ENCODE peak calls at places on chromosomes 3 and 15, in seven cellular contexts. One of them, this sample, is unnamed. For H3K27me3, the result is how much of the 10 kb centered on the place peaks cover.

GRCh38 chr15:90581771-90582471 is 52.2 kb downstream of the CRTC3 start:
- DNase-seq in stomach: no peak
- DNase-seq in naive thymus-derived CD4-positive, alpha-beta T cell: peak
- DNase-seq in K562: no peak
- DNase-seq in uterus: no peak
- DNase-seq in neural progenitor cell: no peak
- DNase-seq in mesenchymal stem cell: no peak
- DNase-seq in this sample: no peak

GRCh38 chr3:17258823-17259436 is 374.2 kb downstream of the PLCL2 start:
- DNase-seq in naive thymus-derived CD4-positive, alpha-beta T cell: peak
- DNase-seq in stomach: no peak
- DNase-seq in K562: peak
- DNase-seq in uterus: no peak
- DNase-seq in mesenchymal stem cell: peak
- DNase-seq in neural progenitor cell: peak
- DNase-seq in this sample: no peak

GRCh38 chr15:101158166-101159095 is 93.4 kb downstream of the CHSY1 start:
- DNase-seq in naive thymus-derived CD4-positive, alpha-beta T cell: no peak
- DNase-seq in mesenchymal stem cell: no peak
- DNase-seq in stomach: no peak
- DNase-seq in neural progenitor cell: no peak
- DNase-seq in K562: no peak
- DNase-seq in uterus: no peak
- DNase-seq in this sample: no peak

GRCh38 chr3:159378391-159378790 is 576.5 kb downstream of the MFSD1 start:
- DNase-seq in neural progenitor cell: no peak
- DNase-seq in stomach: no peak
- DNase-seq in naive thymus-derived CD4-positive, alpha-beta T cell: no peak
- DNase-seq in mesenchymal stem cell: no peak
- DNase-seq in K562: no peak
- DNase-seq in uterus: no peak
- DNase-seq in this sample: no peak

GRCh38 chr15:86650084-86650483 is 570.4 kb downstream of the AGBL1 start:
- DNase-seq in uterus: no peak
- DNase-seq in mesenchymal stem cell: no peak
- DNase-seq in neural progenitor cell: no peak
- DNase-seq in stomach: no peak
- DNase-seq in naive thymus-derived CD4-positive, alpha-beta T cell: no peak
- DNase-seq in K562: no peak
- DNase-seq in this sample: no peak

GRCh38 chr3:12588674-12589054 is 31.8 kb downstream of the MKRN2 start:
- DNase-seq in mesenchymal stem cell: no peak
- DNase-seq in K562: no peak
- DNase-seq in neural progenitor cell: no peak
- DNase-seq in stomach: no peak
- DNase-seq in naive thymus-derived CD4-positive, alpha-beta T cell: no peak
- DNase-seq in uterus: no peak
- DNase-seq in this sample: no peak

GRCh38 chr3:153783106-153783505 is 338.1 kb upstream of the ARHGEF26 start:
- DNase-seq in K562: no peak
- DNase-seq in uterus: no peak
- DNase-seq in naive thymus-derived CD4-positive, alpha-beta T cell: no peak
- DNase-seq in stomach: no peak
- DNase-seq in neural progenitor cell: peak
- DNase-seq in mesenchymal stem cell: peak
- DNase-seq in this sample: no peak

GRCh38 chr3:13219902-13220296 is 146.7 kb upstream of the IQSEC1 start:
- DNase-seq in neural progenitor cell: no peak
- DNase-seq in naive thymus-derived CD4-positive, alpha-beta T cell: no peak
- DNase-seq in stomach: no peak
- DNase-seq in K562: no peak
- DNase-seq in mesenchymal stem cell: no peak
- DNase-seq in uterus: no peak
- DNase-seq in this sample: no peak

GRCh38 chr15:39578851-39579486 is 1.9 kb upstream of the THBS1 start:
- DNase-seq in neural progenitor cell: peak
- DNase-seq in K562: no peak
- DNase-seq in naive thymus-derived CD4-positive, alpha-beta T cell: no peak
- DNase-seq in uterus: no peak
- DNase-seq in mesenchymal stem cell: peak
- DNase-seq in stomach: no peak
- DNase-seq in this sample: no peak

GRCh38 chr3:70608434-70608833 is 296.0 kb upstream of the MDFIC2 start:
- DNase-seq in neural progenitor cell: no peak
- DNase-seq in K562: no peak
- DNase-seq in uterus: no peak
- DNase-seq in mesenchymal stem cell: no peak
- DNase-seq in naive thymus-derived CD4-positive, alpha-beta T cell: no peak
- DNase-seq in stomach: no peak
- DNase-seq in this sample: no peak

GRCh38 chr3:99532246-99532645 is 106.1 kb upstream of the COL8A1 start:
- DNase-seq in stomach: peak
- DNase-seq in K562: peak
- DNase-seq in naive thymus-derived CD4-positive, alpha-beta T cell: no peak
- DNase-seq in uterus: no peak
- DNase-seq in neural progenitor cell: peak
- DNase-seq in mesenchymal stem cell: peak
- DNase-seq in this sample: peak

GRCh38 chr15:80367094-80367493 is 37.1 kb upstream of the ARNT2 start:
- DNase-seq in neural progenitor cell: peak
- DNase-seq in mesenchymal stem cell: no peak
- DNase-seq in naive thymus-derived CD4-positive, alpha-beta T cell: no peak
- DNase-seq in K562: peak
- DNase-seq in stomach: no peak
- DNase-seq in uterus: no peak
- DNase-seq in this sample: peak

GRCh38 chr15:88802250-88802990 is 816 bp upstream of the ACAN start:
- DNase-seq in stomach: no peak
- DNase-seq in naive thymus-derived CD4-positive, alpha-beta T cell: no peak
- DNase-seq in uterus: no peak
- DNase-seq in neural progenitor cell: no peak
- DNase-seq in mesenchymal stem cell: no peak
- DNase-seq in K562: no peak
- DNase-seq in this sample: no peak
- H3K4me3 ChIP-seq in stomach: peak
- H3K4me3 ChIP-seq in naive thymus-derived CD4-positive, alpha-beta T cell: no peak
- H3K4me3 ChIP-seq in uterus: no peak
- H3K4me3 ChIP-seq in neural progenitor cell: peak
- H3K4me3 ChIP-seq in mesenchymal stem cell: peak
- H3K4me3 ChIP-seq in K562: no peak
- H3K4me3 ChIP-seq in this sample: peak

DNA sequence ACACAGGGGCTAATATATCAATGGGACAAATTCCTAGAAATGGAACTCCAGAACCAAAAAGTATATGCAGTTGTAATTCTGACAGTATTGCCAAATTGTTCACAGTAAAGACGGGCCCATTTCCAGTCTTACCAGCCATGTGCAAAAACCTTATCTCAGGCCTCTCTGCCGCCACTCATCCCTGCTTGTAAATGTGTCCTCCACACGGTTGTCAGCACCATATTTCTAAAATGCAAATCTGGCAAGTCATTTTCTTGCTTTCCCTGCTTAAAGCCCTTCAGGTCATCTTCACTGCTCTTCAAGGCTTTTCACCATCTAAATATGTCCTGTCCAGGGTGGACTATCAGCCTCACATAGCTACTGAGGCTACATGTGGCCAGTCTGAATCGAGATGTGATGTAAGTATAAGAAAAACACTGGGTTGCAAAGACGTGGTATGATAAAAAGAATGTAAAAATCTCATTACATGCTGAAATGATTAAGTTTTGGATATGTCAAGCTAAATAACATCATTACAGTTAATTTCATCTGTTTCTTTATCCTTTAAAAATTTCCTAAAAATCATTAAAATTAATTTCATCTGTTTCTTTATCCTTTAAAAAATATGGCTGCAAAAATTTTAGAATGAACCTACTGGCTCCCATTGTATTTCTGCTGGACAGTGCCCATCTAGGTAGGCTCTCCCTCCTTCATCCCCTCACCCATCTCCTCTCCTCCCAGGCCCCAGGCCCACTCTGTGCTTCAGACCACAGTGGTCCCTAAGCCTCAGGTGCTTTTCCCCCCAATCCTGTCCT is 980 bp downstream of the PARP9 start:
- DNase-seq in stomach: no peak
- DNase-seq in naive thymus-derived CD4-positive, alpha-beta T cell: no peak
- DNase-seq in mesenchymal stem cell: no peak
- DNase-seq in uterus: no peak
- DNase-seq in K562: peak
- DNase-seq in neural progenitor cell: no peak
- DNase-seq in this sample: no peak
- H3K27ac ChIP-seq in stomach: peak
- H3K27ac ChIP-seq in naive thymus-derived CD4-positive, alpha-beta T cell: peak
- H3K27ac ChIP-seq in mesenchymal stem cell: no peak
- H3K27ac ChIP-seq in uterus: peak
- H3K27ac ChIP-seq in K562: peak
- H3K27ac ChIP-seq in neural progenitor cell: no peak
- H3K27ac ChIP-seq in this sample: no peak

GRCh38 chr3:184591789-184592188 is 30.2 kb downstream of the EPHB3 start:
- DNase-seq in mesenchymal stem cell: no peak
- DNase-seq in uterus: no peak
- DNase-seq in naive thymus-derived CD4-positive, alpha-beta T cell: no peak
- DNase-seq in neural progenitor cell: no peak
- DNase-seq in stomach: no peak
- DNase-seq in K562: no peak
- DNase-seq in this sample: no peak
- H3K27me3 ChIP-seq in mesenchymal stem cell: under half
- H3K27me3 ChIP-seq in uterus: under half
- H3K27me3 ChIP-seq in naive thymus-derived CD4-positive, alpha-beta T cell: under half
- H3K27me3 ChIP-seq in neural progenitor cell: under half
- H3K27me3 ChIP-seq in stomach: under half
- H3K27me3 ChIP-seq in K562: under half
- H3K27me3 ChIP-seq in this sample: under half

GRCh38 chr3:37993067-37993809 is 2.7 kb downstream of the VILL start:
- DNase-seq in uterus: peak
- DNase-seq in neural progenitor cell: no peak
- DNase-seq in stomach: peak
- DNase-seq in K562: no peak
- DNase-seq in mesenchymal stem cell: no peak
- DNase-seq in naive thymus-derived CD4-positive, alpha-beta T cell: no peak
- DNase-seq in this sample: no peak

GRCh38 chr3:37995652-37996641 is 5.4 kb downstream of the VILL start:
- DNase-seq in neural progenitor cell: no peak
- DNase-seq in stomach: peak
- DNase-seq in mesenchymal stem cell: no peak
- DNase-seq in naive thymus-derived CD4-positive, alpha-beta T cell: peak
- DNase-seq in K562: no peak
- DNase-seq in uterus: no peak
- DNase-seq in this sample: no peak

GRCh38 chr3:37992271-37993066 is 1.9 kb downstream of the VILL start:
- DNase-seq in stomach: peak
- DNase-seq in mesenchymal stem cell: no peak
- DNase-seq in K562: no peak
- DNase-seq in neural progenitor cell: no peak
- DNase-seq in naive thymus-derived CD4-positive, alpha-beta T cell: no peak
- DNase-seq in uterus: no peak
- DNase-seq in this sample: no peak

GRCh38 chr3:37993811-37994638 is 3.4 kb downstream of the VILL start:
- DNase-seq in mesenchymal stem cell: peak
- DNase-seq in stomach: peak
- DNase-seq in neural progenitor cell: peak
- DNase-seq in uterus: peak
- DNase-seq in naive thymus-derived CD4-positive, alpha-beta T cell: peak
- DNase-seq in K562: peak
- DNase-seq in this sample: no peak

GRCh38 chr3:37994639-37994972 is 4.0 kb downstream of the VILL start:
- DNase-seq in neural progenitor cell: no peak
- DNase-seq in mesenchymal stem cell: no peak
- DNase-seq in uterus: no peak
- DNase-seq in K562: no peak
- DNase-seq in stomach: no peak
- DNase-seq in naive thymus-derived CD4-positive, alpha-beta T cell: no peak
- DNase-seq in this sample: no peak
- H3K4me3 ChIP-seq in neural progenitor cell: peak
- H3K4me3 ChIP-seq in mesenchymal stem cell: peak
- H3K4me3 ChIP-seq in uterus: peak
- H3K4me3 ChIP-seq in K562: peak
- H3K4me3 ChIP-seq in stomach: peak
- H3K4me3 ChIP-seq in naive thymus-derived CD4-positive, alpha-beta T cell: peak
- H3K4me3 ChIP-seq in this sample: peak

GRCh38 chr3:45590822-45591546 is 3.6 kb upstream of the LIMD1 start:
- DNase-seq in neural progenitor cell: no peak
- DNase-seq in stomach: no peak
- DNase-seq in naive thymus-derived CD4-positive, alpha-beta T cell: no peak
- DNase-seq in uterus: no peak
- DNase-seq in mesenchymal stem cell: no peak
- DNase-seq in K562: no peak
- DNase-seq in this sample: no peak
- H3K27ac ChIP-seq in neural progenitor cell: no peak
- H3K27ac ChIP-seq in stomach: no peak
- H3K27ac ChIP-seq in naive thymus-derived CD4-positive, alpha-beta T cell: no peak
- H3K27ac ChIP-seq in uterus: no peak
- H3K27ac ChIP-seq in mesenchymal stem cell: no peak
- H3K27ac ChIP-seq in K562: no peak
- H3K27ac ChIP-seq in this sample: no peak

DNA sequence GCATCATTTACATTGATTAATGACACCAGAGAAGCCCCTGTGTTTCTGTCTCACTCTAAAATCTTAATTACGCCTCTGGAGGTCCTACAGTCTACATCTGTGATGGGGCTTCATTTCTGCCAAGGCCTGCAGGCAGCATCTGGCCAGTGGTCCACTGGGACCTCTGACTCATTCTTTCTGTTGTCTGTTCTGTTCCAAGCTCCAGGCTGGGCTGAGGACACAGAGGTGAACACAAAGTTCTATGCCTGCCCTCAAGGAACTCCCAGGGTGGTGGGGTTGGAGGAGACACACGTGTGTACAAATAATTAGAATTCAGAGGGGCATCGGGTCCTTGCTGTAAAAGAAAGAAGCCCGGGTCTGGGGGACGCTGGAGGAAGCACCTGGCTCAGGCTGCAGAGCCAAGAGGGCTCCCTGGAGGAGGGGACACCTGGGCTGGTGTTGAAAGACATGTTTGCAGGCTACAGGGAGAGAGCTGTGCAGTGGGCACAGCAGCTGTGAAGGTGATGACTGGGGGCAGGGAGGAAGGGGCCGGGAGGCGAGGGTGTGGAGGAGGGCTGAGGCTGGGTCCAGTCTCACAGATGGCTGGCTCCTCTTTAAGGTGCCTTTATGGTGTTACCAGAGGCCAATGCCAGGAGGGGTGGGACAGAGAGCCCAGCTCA is 103.3 kb upstream of the PRR23E start:
- DNase-seq in naive thymus-derived CD4-positive, alpha-beta T cell: no peak
- DNase-seq in uterus: no peak
- DNase-seq in neural progenitor cell: no peak
- DNase-seq in mesenchymal stem cell: no peak
- DNase-seq in K562: no peak
- DNase-seq in stomach: no peak
- DNase-seq in this sample: no peak
- H3K27me3 ChIP-seq in naive thymus-derived CD4-positive, alpha-beta T cell: under half
- H3K27me3 ChIP-seq in uterus: under half
- H3K27me3 ChIP-seq in neural progenitor cell: under half
- H3K27me3 ChIP-seq in mesenchymal stem cell: half or more
- H3K27me3 ChIP-seq in K562: under half
- H3K27me3 ChIP-seq in stomach: under half
- H3K27me3 ChIP-seq in this sample: under half

GRCh38 chr15:78571382-78571781 is 6.1 kb downstream of the CHRNA5 start:
- DNase-seq in uterus: no peak
- DNase-seq in stomach: no peak
- DNase-seq in mesenchymal stem cell: no peak
- DNase-seq in K562: no peak
- DNase-seq in neural progenitor cell: no peak
- DNase-seq in naive thymus-derived CD4-positive, alpha-beta T cell: no peak
- DNase-seq in this sample: no peak
- H3K4me3 ChIP-seq in uterus: no peak
- H3K4me3 ChIP-seq in stomach: no peak
- H3K4me3 ChIP-seq in mesenchymal stem cell: no peak
- H3K4me3 ChIP-seq in K562: no peak
- H3K4me3 ChIP-seq in neural progenitor cell: no peak
- H3K4me3 ChIP-seq in naive thymus-derived CD4-positive, alpha-beta T cell: no peak
- H3K4me3 ChIP-seq in this sample: no peak